ENCODE peak calls at places on chromosomes 2 and 18, in ten cellular contexts. U, F, Q, T, A, C, S, I, O and G are unnamed samples.

GRCh38 chr18:9736942-9737813 is 29.1 kb downstream of the RAB31 start:
- DNase-seq in F (no peak), C (no peak), O (peak), U (no peak), A (no peak), I (no peak), Q (no peak), T (no peak), S (no peak), G (no peak)

GRCh38 chr2:25879133-25879730 is 945 bp upstream of the ASXL2 start:
- DNase-seq in F (no peak), T (no peak), C (no peak), I (no peak), S (peak), Q (no peak), U (no peak), O (peak), A (no peak), G (no peak)

GRCh38 chr2:215460682-215461081 is 24.8 kb upstream of the FN1 start:
- DNase-seq in Q (no peak), S (no peak), T (peak), F (peak), I (no peak), U (no peak), O (peak), A (no peak), C (no peak), G (no peak)

GRCh38 chr2:55693181-55694125 is at the start of gene PNPT1:
- DNase-seq in Q (peak), I (peak), T (peak), A (peak), O (peak), F (peak), C (peak), U (peak), S (peak), G (peak)

GRCh38 chr2:135903650-135904049 is 27.4 kb upstream of the MCM6 start:
- DNase-seq in A (no peak), Q (no peak), C (no peak), I (no peak), T (no peak), F (no peak), S (no peak), U (no peak), O (no peak), G (no peak)

GRCh38 chr18:111292-112014 is 46.9 kb upstream of the USP14 start:
- DNase-seq in Q (peak), O (peak), S (peak), I (no peak), A (no peak), T (no peak), U (no peak), F (peak), C (peak), G (peak)

GRCh38 chr2:102033750-102034682 is 42.3 kb downstream of the IL1R2 start:
- DNase-seq in S (no peak), C (no peak), I (no peak), T (no peak), O (no peak), F (no peak), Q (no peak), U (no peak), A (no peak), G (no peak)

GRCh38 chr2:232028631-232029030 is 67.1 kb downstream of the DIS3L2 start:
- DNase-seq in C (no peak), Q (no peak), T (peak), S (no peak), I (no peak), A (no peak), U (no peak), F (no peak), O (peak), G (no peak)

GRCh38 chr2:119387381-119388129 is 20.8 kb downstream of the DBI start:
- DNase-seq in U (peak), C (no peak), F (peak), S (no peak), A (peak), Q (no peak), O (peak), I (peak), T (peak), G (no peak)

GRCh38 chr2:128444044-128444771 is 125.5 kb upstream of the HS6ST1 start:
- DNase-seq in A (no peak), C (peak), T (no peak), Q (no peak), U (no peak), S (no peak), I (no peak), O (no peak), F (no peak), G (peak)